ENCODE peak calls at places on chromosomes 6 and 20, in five cellular contexts. K, R, Y, G and E are unnamed samples.

GRCh38 chr6:134477991-134478635 is 160.2 kb upstream of the SGK1 start:
- DNase-seq in K (no peak), R (no peak), Y (no peak), G (no peak), E (no peak)

GRCh38 chr20:38217791-38218565 is 42.6 kb downstream of the KIAA1755 start:
- DNase-seq in K (no peak), R (no peak), Y (no peak), G (no peak), E (no peak)

GRCh38 chr20:33399924-33400323 is 1.4 kb downstream of the CDK5RAP1 start:
- DNase-seq in K (no peak), R (no peak), Y (no peak), G (no peak), E (no peak)

GRCh38 chr6:138334963-138335362 is 42.7 kb upstream of the SMIM28 start:
- DNase-seq in K (no peak), R (no peak), Y (no peak), G (peak; percentile 41), E (no peak)

GRCh38 chr20:33841439-33841799 is 30.3 kb downstream of the CHMP4B start:
- DNase-seq in K (no peak), R (no peak), Y (no peak), G (no peak), E (no peak)

GRCh38 chr20:58287638-58288037 is 21.9 kb upstream of the RAB22A start:
- DNase-seq in K (no peak), R (no peak), Y (no peak), G (no peak), E (no peak)

GRCh38 chr20:17557675-17558006 is 12.2 kb upstream of the DSTN start:
- DNase-seq in K (no peak), R (no peak), Y (no peak), G (no peak), E (no peak)

GRCh38 chr6:118680452-118681095 is 29.2 kb upstream of the CEP85L start:
- DNase-seq in K (no peak), R (no peak), Y (no peak), G (no peak), E (no peak)

GRCh38 chr6:13012271-13012670 is 295.7 kb downstream of the PHACTR1 start:
- DNase-seq in K (no peak), R (no peak), Y (no peak), G (no peak), E (no peak)